ENCODE peak calls at places on chromosomes 7 and 10, in eight cellular contexts. One of them, this sample, is unnamed.

GRCh38 chr10:114017873-114018272 is 25.8 kb upstream of the ADRB1 start:
- DNase-seq in progenitor cell of endocrine pancreas: no peak
- DNase-seq in foreskin melanocyte: no peak
- DNase-seq in caudate nucleus: no peak
- DNase-seq in NCI-H524: no peak
- DNase-seq in prostate gland: no peak
- DNase-seq in heart right ventricle: no peak
- DNase-seq in CD8-positive, alpha-beta memory T cell: no peak
- DNase-seq in this sample: no peak

GRCh38 chr7:158991824-158992621 is 135.7 kb downstream of the DYNC2I1 start:
- DNase-seq in progenitor cell of endocrine pancreas: no peak
- DNase-seq in foreskin melanocyte: no peak
- DNase-seq in caudate nucleus: no peak
- DNase-seq in NCI-H524: no peak
- DNase-seq in prostate gland: no peak
- DNase-seq in heart right ventricle: no peak
- DNase-seq in CD8-positive, alpha-beta memory T cell: no peak
- DNase-seq in this sample: no peak

GRCh38 chr10:72355214-72355555 is 466 bp upstream of the DNAJB12 start:
- DNase-seq in progenitor cell of endocrine pancreas: no peak
- DNase-seq in foreskin melanocyte: no peak
- DNase-seq in caudate nucleus: no peak
- DNase-seq in NCI-H524: no peak
- DNase-seq in prostate gland: no peak
- DNase-seq in heart right ventricle: no peak
- DNase-seq in CD8-positive, alpha-beta memory T cell: no peak
- DNase-seq in this sample: no peak

GRCh38 chr7:70135656-70136055 is 537.4 kb downstream of the AUTS2 start:
- DNase-seq in progenitor cell of endocrine pancreas: no peak
- DNase-seq in foreskin melanocyte: no peak
- DNase-seq in caudate nucleus: no peak
- DNase-seq in NCI-H524: peak
- DNase-seq in prostate gland: no peak
- DNase-seq in heart right ventricle: no peak
- DNase-seq in CD8-positive, alpha-beta memory T cell: no peak
- DNase-seq in this sample: no peak

GRCh38 chr10:110514848-110515247 is 17.1 kb downstream of the DUSP5 start:
- DNase-seq in progenitor cell of endocrine pancreas: no peak
- DNase-seq in foreskin melanocyte: no peak
- DNase-seq in caudate nucleus: no peak
- DNase-seq in NCI-H524: no peak
- DNase-seq in prostate gland: no peak
- DNase-seq in heart right ventricle: no peak
- DNase-seq in CD8-positive, alpha-beta memory T cell: no peak
- DNase-seq in this sample: no peak

GRCh38 chr7:57821438-57822382 is 371.7 kb downstream of the ZNF716 start:
- DNase-seq in progenitor cell of endocrine pancreas: no peak
- DNase-seq in foreskin melanocyte: no peak
- DNase-seq in caudate nucleus: no peak
- DNase-seq in NCI-H524: no peak
- DNase-seq in prostate gland: no peak
- DNase-seq in heart right ventricle: no peak
- DNase-seq in CD8-positive, alpha-beta memory T cell: no peak
- DNase-seq in this sample: no peak

GRCh38 chr7:31595390-31595789 is 81.5 kb downstream of the ITPRID1 start:
- DNase-seq in progenitor cell of endocrine pancreas: no peak
- DNase-seq in foreskin melanocyte: no peak
- DNase-seq in caudate nucleus: no peak
- DNase-seq in NCI-H524: no peak
- DNase-seq in prostate gland: no peak
- DNase-seq in heart right ventricle: no peak
- DNase-seq in CD8-positive, alpha-beta memory T cell: no peak
- DNase-seq in this sample: no peak

GRCh38 chr10:73517166-73517888 is 21.5 kb upstream of the PPP3CB start:
- DNase-seq in progenitor cell of endocrine pancreas: no peak
- DNase-seq in foreskin melanocyte: no peak
- DNase-seq in caudate nucleus: no peak
- DNase-seq in NCI-H524: no peak
- DNase-seq in prostate gland: no peak
- DNase-seq in heart right ventricle: no peak
- DNase-seq in CD8-positive, alpha-beta memory T cell: no peak
- DNase-seq in this sample: no peak

GRCh38 chr7:37354661-37355131 is 94.0 kb downstream of the ELMO1 start:
- DNase-seq in progenitor cell of endocrine pancreas: no peak
- DNase-seq in foreskin melanocyte: no peak
- DNase-seq in caudate nucleus: peak
- DNase-seq in NCI-H524: no peak
- DNase-seq in prostate gland: no peak
- DNase-seq in heart right ventricle: peak
- DNase-seq in CD8-positive, alpha-beta memory T cell: no peak
- DNase-seq in this sample: peak

GRCh38 chr7:148838905-148839304 is 45.2 kb downstream of the EZH2 start:
- DNase-seq in progenitor cell of endocrine pancreas: no peak
- DNase-seq in foreskin melanocyte: no peak
- DNase-seq in caudate nucleus: no peak
- DNase-seq in NCI-H524: no peak
- DNase-seq in prostate gland: no peak
- DNase-seq in heart right ventricle: no peak
- DNase-seq in CD8-positive, alpha-beta memory T cell: peak
- DNase-seq in this sample: no peak

GRCh38 chr10:101687088-101687487 is 7.9 kb downstream of the FBXW4 start:
- DNase-seq in progenitor cell of endocrine pancreas: no peak
- DNase-seq in foreskin melanocyte: no peak
- DNase-seq in caudate nucleus: no peak
- DNase-seq in NCI-H524: peak
- DNase-seq in prostate gland: no peak
- DNase-seq in heart right ventricle: no peak
- DNase-seq in CD8-positive, alpha-beta memory T cell: no peak
- DNase-seq in this sample: no peak

GRCh38 chr10:35822316-35822715 is 180.2 kb upstream of the FZD8 start:
- DNase-seq in progenitor cell of endocrine pancreas: peak
- DNase-seq in foreskin melanocyte: no peak
- DNase-seq in caudate nucleus: peak
- DNase-seq in NCI-H524: peak
- DNase-seq in prostate gland: peak
- DNase-seq in heart right ventricle: peak
- DNase-seq in CD8-positive, alpha-beta memory T cell: no peak
- DNase-seq in this sample: peak

GRCh38 chr7:147775564-147775963 is 815.0 kb upstream of the C7orf33 start:
- DNase-seq in progenitor cell of endocrine pancreas: no peak
- DNase-seq in foreskin melanocyte: no peak
- DNase-seq in caudate nucleus: no peak
- DNase-seq in NCI-H524: peak
- DNase-seq in prostate gland: no peak
- DNase-seq in heart right ventricle: no peak
- DNase-seq in CD8-positive, alpha-beta memory T cell: no peak
- DNase-seq in this sample: no peak

GRCh38 chr10:131872011-131872836 is 28.6 kb upstream of the PPP2R2D start:
- DNase-seq in progenitor cell of endocrine pancreas: no peak
- DNase-seq in foreskin melanocyte: no peak
- DNase-seq in caudate nucleus: no peak
- DNase-seq in NCI-H524: no peak
- DNase-seq in prostate gland: no peak
- DNase-seq in heart right ventricle: no peak
- DNase-seq in CD8-positive, alpha-beta memory T cell: no peak
- DNase-seq in this sample: no peak

GRCh38 chr7:79319369-79319768 is 134.1 kb downstream of the MAGI2 start:
- DNase-seq in progenitor cell of endocrine pancreas: no peak
- DNase-seq in foreskin melanocyte: no peak
- DNase-seq in caudate nucleus: no peak
- DNase-seq in NCI-H524: no peak
- DNase-seq in prostate gland: no peak
- DNase-seq in heart right ventricle: no peak
- DNase-seq in CD8-positive, alpha-beta memory T cell: no peak
- DNase-seq in this sample: no peak

GRCh38 chr7:84144935-84145334 is 49.7 kb downstream of the SEMA3A start:
- DNase-seq in progenitor cell of endocrine pancreas: no peak
- DNase-seq in foreskin melanocyte: no peak
- DNase-seq in caudate nucleus: no peak
- DNase-seq in NCI-H524: no peak
- DNase-seq in prostate gland: no peak
- DNase-seq in heart right ventricle: no peak
- DNase-seq in CD8-positive, alpha-beta memory T cell: no peak
- DNase-seq in this sample: no peak

GRCh38 chr7:113698556-113699220 is 220.1 kb downstream of the PPP1R3A start:
- DNase-seq in progenitor cell of endocrine pancreas: no peak
- DNase-seq in foreskin melanocyte: peak
- DNase-seq in caudate nucleus: no peak
- DNase-seq in NCI-H524: peak
- DNase-seq in prostate gland: no peak
- DNase-seq in heart right ventricle: no peak
- DNase-seq in CD8-positive, alpha-beta memory T cell: no peak
- DNase-seq in this sample: no peak

GRCh38 chr7:29748286-29749099 is 57.8 kb upstream of the WIPF3 start:
- DNase-seq in progenitor cell of endocrine pancreas: no peak
- DNase-seq in foreskin melanocyte: peak
- DNase-seq in caudate nucleus: no peak
- DNase-seq in NCI-H524: peak
- DNase-seq in prostate gland: no peak
- DNase-seq in heart right ventricle: no peak
- DNase-seq in CD8-positive, alpha-beta memory T cell: no peak
- DNase-seq in this sample: no peak

GRCh38 chr7:25959168-25959734 is 192.7 kb upstream of the NFE2L3 start:
- DNase-seq in progenitor cell of endocrine pancreas: no peak
- DNase-seq in foreskin melanocyte: no peak
- DNase-seq in caudate nucleus: no peak
- DNase-seq in NCI-H524: no peak
- DNase-seq in prostate gland: no peak
- DNase-seq in heart right ventricle: no peak
- DNase-seq in CD8-positive, alpha-beta memory T cell: no peak
- DNase-seq in this sample: no peak

GRCh38 chr7:102836206-102836938 is 76.4 kb upstream of the LRRC17 start:
- DNase-seq in progenitor cell of endocrine pancreas: no peak
- DNase-seq in foreskin melanocyte: no peak
- DNase-seq in caudate nucleus: no peak
- DNase-seq in NCI-H524: no peak
- DNase-seq in prostate gland: no peak
- DNase-seq in heart right ventricle: no peak
- DNase-seq in CD8-positive, alpha-beta memory T cell: no peak
- DNase-seq in this sample: no peak

GRCh38 chr10:113471241-113471996 is 81.4 kb upstream of the HABP2 start:
- DNase-seq in progenitor cell of endocrine pancreas: no peak
- DNase-seq in foreskin melanocyte: no peak
- DNase-seq in caudate nucleus: no peak
- DNase-seq in NCI-H524: no peak
- DNase-seq in prostate gland: no peak
- DNase-seq in heart right ventricle: no peak
- DNase-seq in CD8-positive, alpha-beta memory T cell: no peak
- DNase-seq in this sample: no peak

GRCh38 chr7:116380030-116380429 is 119.5 kb upstream of the CAV2 start:
- DNase-seq in progenitor cell of endocrine pancreas: no peak
- DNase-seq in foreskin melanocyte: no peak
- DNase-seq in caudate nucleus: no peak
- DNase-seq in NCI-H524: no peak
- DNase-seq in prostate gland: no peak
- DNase-seq in heart right ventricle: no peak
- DNase-seq in CD8-positive, alpha-beta memory T cell: no peak
- DNase-seq in this sample: no peak

GRCh38 chr7:43535810-43536585 is 46.9 kb upstream of the STK17A start:
- DNase-seq in progenitor cell of endocrine pancreas: no peak
- DNase-seq in foreskin melanocyte: peak
- DNase-seq in caudate nucleus: no peak
- DNase-seq in NCI-H524: no peak
- DNase-seq in prostate gland: no peak
- DNase-seq in heart right ventricle: no peak
- DNase-seq in CD8-positive, alpha-beta memory T cell: no peak
- DNase-seq in this sample: no peak

GRCh38 chr10:88652621-88653020 is 11.6 kb upstream of the LIPF start:
- DNase-seq in progenitor cell of endocrine pancreas: no peak
- DNase-seq in foreskin melanocyte: no peak
- DNase-seq in caudate nucleus: no peak
- DNase-seq in NCI-H524: no peak
- DNase-seq in prostate gland: no peak
- DNase-seq in heart right ventricle: no peak
- DNase-seq in CD8-positive, alpha-beta memory T cell: no peak
- DNase-seq in this sample: no peak

GRCh38 chr7:92641921-92642511 is 51.8 kb upstream of the FAM133B start:
- DNase-seq in progenitor cell of endocrine pancreas: no peak
- DNase-seq in foreskin melanocyte: no peak
- DNase-seq in caudate nucleus: no peak
- DNase-seq in NCI-H524: no peak
- DNase-seq in prostate gland: no peak
- DNase-seq in heart right ventricle: no peak
- DNase-seq in CD8-positive, alpha-beta memory T cell: no peak
- DNase-seq in this sample: no peak

GRCh38 chr10:50990568-50991495 is 83.5 kb upstream of the PRKG1 start:
- DNase-seq in progenitor cell of endocrine pancreas: peak
- DNase-seq in foreskin melanocyte: peak
- DNase-seq in caudate nucleus: no peak
- DNase-seq in NCI-H524: peak
- DNase-seq in prostate gland: no peak
- DNase-seq in heart right ventricle: peak
- DNase-seq in CD8-positive, alpha-beta memory T cell: no peak
- DNase-seq in this sample: peak

GRCh38 chr7:135673360-135673706 is 11.0 kb downstream of the STMP1 start:
- DNase-seq in progenitor cell of endocrine pancreas: no peak
- DNase-seq in foreskin melanocyte: no peak
- DNase-seq in caudate nucleus: no peak
- DNase-seq in NCI-H524: no peak
- DNase-seq in prostate gland: no peak
- DNase-seq in heart right ventricle: no peak
- DNase-seq in CD8-positive, alpha-beta memory T cell: no peak
- DNase-seq in this sample: no peak

GRCh38 chr10:24465899-24466615 is 257.1 kb downstream of the KIAA1217 start:
- DNase-seq in progenitor cell of endocrine pancreas: no peak
- DNase-seq in foreskin melanocyte: no peak
- DNase-seq in caudate nucleus: no peak
- DNase-seq in NCI-H524: no peak
- DNase-seq in prostate gland: peak
- DNase-seq in heart right ventricle: no peak
- DNase-seq in CD8-positive, alpha-beta memory T cell: no peak
- DNase-seq in this sample: no peak